ENCODE peak calls at places on chromosomes 1 and 21, in six cellular contexts. X, W, L, T, M and D are unnamed samples.
A peak's percentile ranks its signal among the peaks of the same experiment; 100 is the strongest.

GRCh38 chr1:245888809-245889208 is 618.3 kb downstream of the SMYD3 start:
- DNase-seq in X (peak; percentile 56), M (peak; percentile 23), L (peak; percentile 36), W (peak; percentile 21), T (no peak), D (peak; percentile 57)

GRCh38 chr1:227946624-227947424 is 908 bp downstream of the WNT9A start:
- DNase-seq in M (peak; percentile 72), L (peak; percentile 80), T (peak; percentile 91), X (peak; percentile 59), W (peak; percentile 85), D (no peak)

GRCh38 chr1:159161001-159161718 is 10.3 kb upstream of the CADM3 start:
- DNase-seq in L (peak; percentile 77), T (peak; percentile 73), M (peak; percentile 50), W (peak; percentile 76), X (peak; percentile 69), D (peak; percentile 86)

GRCh38 chr21:24729568-24729967 is 877.7 kb downstream of the MRPL39 start:
- DNase-seq in L (no peak), X (no peak), M (no peak), T (no peak), W (no peak), D (no peak)

GRCh38 chr1:59604191-59604590 is 210.6 kb upstream of the HOOK1 start:
- DNase-seq in W (no peak), T (no peak), L (no peak), X (no peak), M (no peak), D (no peak)

GRCh38 chr1:32784817-32785216 is 32.3 kb downstream of the YARS1 start:
- DNase-seq in W (no peak), T (no peak), M (no peak), L (no peak), X (no peak), D (no peak)

GRCh38 chr1:240946926-240947325 is 335.0 kb upstream of the GREM2 start:
- DNase-seq in L (peak; percentile 46), M (no peak), T (peak; percentile 16), W (peak; percentile 23), X (peak; percentile 38), D (peak; percentile 52)

GRCh38 chr1:65079941-65080340 is 68.1 kb upstream of the AK4 start:
- DNase-seq in X (peak; percentile 14), T (no peak), W (no peak), M (no peak), L (peak; percentile 19), D (no peak)

GRCh38 chr1:5053744-5054143 is 399.3 kb downstream of the AJAP1 start:
- DNase-seq in M (no peak), X (no peak), W (no peak), L (no peak), T (no peak), D (no peak)

GRCh38 chr1:64623750-64624445 is 121.0 kb upstream of the RAVER2 start:
- DNase-seq in M (no peak), X (no peak), L (peak; percentile 8), W (no peak), T (no peak), D (peak; percentile 72)

GRCh38 chr1:19922015-19922688 is 1.3 kb downstream of the PLA2G2E start:
- DNase-seq in M (no peak), L (no peak), X (no peak), T (peak; percentile 19), W (no peak), D (no peak)

GRCh38 chr1:209829716-209830115 is 1.9 kb downstream of the UTP25 start:
- DNase-seq in L (no peak), W (no peak), T (no peak), M (no peak), X (no peak), D (no peak)

GRCh38 chr1:221478050-221478949 is 263.6 kb downstream of the DUSP10 start:
- DNase-seq in M (peak; percentile 47), L (peak; percentile 79), T (peak; percentile 8), W (peak; percentile 65), X (peak; percentile 69), D (peak; percentile 17)

GRCh38 chr1:203096566-203096965 is 10.8 kb upstream of the MYOG start:
- DNase-seq in M (no peak), L (no peak), X (no peak), W (no peak), T (no peak), D (no peak)

GRCh38 chr1:153791856-153792253 is 16.6 kb downstream of the SLC27A3 start:
- DNase-seq in W (no peak), X (peak; percentile 78), M (no peak), T (no peak), L (peak; percentile 20), D (no peak)

GRCh38 chr1:111600886-111601386 is 18.7 kb upstream of the RAP1A start:
- DNase-seq in M (no peak), W (no peak), X (no peak), T (no peak), L (no peak), D (no peak)

GRCh38 chr1:156104861-156105546 is 9.5 kb upstream of the LMNA start:
- DNase-seq in W (peak; percentile 57), T (no peak), M (no peak), L (peak; percentile 73), X (no peak), D (peak; percentile 44)

GRCh38 chr21:34865922-34866271 is 183.2 kb downstream of the RUNX1 start:
- DNase-seq in M (no peak), W (peak; percentile 65), X (peak; percentile 91), L (no peak), T (no peak), D (no peak)

GRCh38 chr1:23838401-23838866 is 13.2 kb upstream of the HMGCL start:
- DNase-seq in W (peak; percentile 58), T (peak; percentile 86), L (peak; percentile 47), X (peak; percentile 87), M (peak; percentile 8), D (peak; percentile 58)

GRCh38 chr1:232575524-232576040 is 54.4 kb downstream of the SIPA1L2 start:
- DNase-seq in T (no peak), W (no peak), M (no peak), L (no peak), X (no peak), D (peak; percentile 33)

GRCh38 chr1:151992345-151993083 is 1.1 kb downstream of the S100A10 start:
- DNase-seq in M (peak; percentile 99), T (peak; percentile 69), X (peak; percentile 90), L (peak; percentile 98), W (peak; percentile 59), D (peak; percentile 86)

GRCh38 chr1:192170196-192170984 is 12.1 kb downstream of the RGS18 start:
- DNase-seq in X (peak; percentile 73), M (no peak), W (no peak), T (peak; percentile 24), L (no peak), D (peak; percentile 94)

GRCh38 chr1:30920827-30921226 is 12.3 kb upstream of the SDC3 start:
- DNase-seq in L (no peak), X (no peak), W (no peak), T (no peak), M (no peak), D (no peak)

GRCh38 chr1:63960326-63960725 is 186.5 kb downstream of the ROR1 start:
- DNase-seq in L (no peak), M (no peak), X (no peak), T (no peak), W (no peak), D (no peak)

GRCh38 chr21:45826733-45827692 is 154.6 kb upstream of the COL6A1 start:
- DNase-seq in X (no peak), T (no peak), W (no peak), M (no peak), L (no peak), D (no peak)

GRCh38 chr21:34080693-34081092 is 7.3 kb downstream of the MRPS6 start:
- DNase-seq in L (no peak), X (no peak), T (no peak), W (no peak), M (no peak), D (peak; percentile 11)

GRCh38 chr1:224493269-224493668 is 58.7 kb upstream of the WDR26 start:
- DNase-seq in M (no peak), L (no peak), T (no peak), X (no peak), W (no peak), D (no peak)

GRCh38 chr1:75615664-75616435 is 4.9 kb upstream of the SLC44A5 start:
- DNase-seq in M (no peak), W (peak; percentile 47), X (no peak), L (no peak), T (peak; percentile 22), D (peak; percentile 74)

GRCh38 chr1:52662645-52663313 is 29.8 kb downstream of the SHISAL2A start:
- DNase-seq in L (peak; percentile 86), T (no peak), W (peak; percentile 72), M (peak; percentile 31), X (no peak), D (peak; percentile 27)

GRCh38 chr1:213381572-213382084 is 330.6 kb downstream of the RPS6KC1 start:
- DNase-seq in X (no peak), L (no peak), T (no peak), M (no peak), W (no peak), D (no peak)

GRCh38 chr1:64969305-64970066 is 3.1 kb upstream of the JAK1 start:
- DNase-seq in W (no peak), M (no peak), T (peak; percentile 2), X (peak; percentile 12), L (no peak), D (no peak)

GRCh38 chr21:28436286-28436932 is 556.3 kb downstream of the LTN1 start:
- DNase-seq in W (no peak), T (no peak), L (no peak), M (no peak), X (no peak), D (peak; percentile 61)
- TF ChIP-seq MAX in W (no peak), T (no peak), L (no peak), M (no peak), X (no peak), D (no peak)

DNA sequence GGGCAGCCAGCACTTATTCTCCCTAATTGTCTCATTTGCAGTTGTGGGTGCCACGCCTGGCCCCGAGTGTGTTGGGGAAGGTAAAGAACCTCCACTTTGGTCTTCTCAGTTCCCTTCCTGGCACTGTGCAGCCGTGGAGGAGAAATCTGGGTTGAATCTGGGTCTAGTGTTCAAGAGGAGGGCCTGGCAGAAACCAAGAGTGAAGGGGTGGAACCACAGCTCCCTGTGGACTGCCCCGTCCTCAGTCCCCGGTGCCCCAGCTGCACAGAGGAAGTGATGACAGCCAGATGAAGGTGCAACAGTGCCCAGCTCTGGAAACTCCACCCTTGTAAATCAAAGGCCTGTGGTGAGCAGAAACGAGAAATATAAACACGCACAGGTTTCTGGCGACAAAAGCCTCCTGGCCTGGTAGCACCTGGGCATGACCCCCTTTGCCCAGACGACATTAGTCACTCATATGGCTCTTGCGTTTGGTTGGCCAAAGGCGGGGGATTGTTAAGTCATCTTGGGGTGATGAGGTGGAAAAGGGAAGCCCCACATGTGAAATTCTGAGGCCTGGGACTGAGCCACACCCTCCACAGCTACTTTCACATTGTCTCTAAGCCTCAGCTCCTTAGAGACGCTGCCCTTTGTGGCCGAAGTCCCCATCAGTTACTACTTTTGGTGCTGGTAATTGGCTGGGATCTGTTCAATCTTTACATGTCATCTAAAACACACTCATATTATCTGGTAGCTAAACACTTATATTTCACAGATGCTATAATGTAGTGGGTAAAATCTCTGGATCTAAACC is 4.2 kb upstream of the ECE1 start:
- DNase-seq in W (no peak), X (peak; percentile 79), M (peak; percentile 47), T (no peak), L (no peak), D (no peak)
- TF ChIP-seq MAX in W (no peak), X (no peak), M (peak; percentile 22), T (no peak), L (no peak), D (no peak)

GRCh38 chr1:43019226-43019625 is 60.6 kb upstream of the SLC2A1 start:
- DNase-seq in L (no peak), X (no peak), T (no peak), W (no peak), M (no peak), D (no peak)
- TF ChIP-seq MAX in L (no peak), X (no peak), T (no peak), W (no peak), M (no peak), D (no peak)

GRCh38 chr21:41235214-41235613 is 67.3 kb downstream of the BACE2 start:
- DNase-seq in M (no peak), L (no peak), X (no peak), T (no peak), W (no peak), D (peak; percentile 38)
- TF ChIP-seq MAX in M (no peak), L (no peak), X (no peak), T (no peak), W (no peak), D (no peak)